ENCODE peak calls at places on chromosomes 4 and X, in four cellular contexts. U is HL-60, O is HCT116, V is sigmoid colon. K is an unnamed sample.

GRCh38 chrX:3143043-3143799 is 102.0 kb downstream of the ARSF start:
- DNase-seq in U (peak), V (no peak), O (peak), K (no peak)

GRCh38 chr4:145843148-145843547 is 95.5 kb downstream of the ZNF827 start:
- DNase-seq in O (no peak), V (no peak), U (no peak), K (no peak)

GRCh38 chr4:148043990-148044645 is 312.2 kb downstream of the ARHGAP10 start:
- DNase-seq in V (peak), U (no peak), O (no peak), K (no peak)

GRCh38 chrX:9657590-9658256 is 107.9 kb downstream of the GPR143 start:
- DNase-seq in U (no peak), V (no peak), O (no peak), K (no peak)

GRCh38 chrX:2576793-2577192 is 76.0 kb upstream of the DHRSX start:
- DNase-seq in U (no peak), V (no peak), O (peak), K (no peak)

GRCh38 chrX:39577976-39578962 is 519.5 kb downstream of the BCOR start:
- DNase-seq in V (no peak), U (no peak), O (no peak), K (no peak)

GRCh38 chr4:15077969-15078368 is 75.7 kb downstream of the CPEB2 start:
- DNase-seq in U (peak), V (no peak), O (no peak), K (no peak)

GRCh38 chrX:10156199-10157031 is at the start of gene CLCN4:
- DNase-seq in U (peak), O (peak), V (peak), K (no peak)

GRCh38 chr4:69984030-69984443 is 11.7 kb upstream of the STATH start:
- DNase-seq in U (no peak), V (peak), O (no peak), K (no peak)

GRCh38 chr4:122705035-122705434 is 27.5 kb upstream of the BBS12 start:
- DNase-seq in O (no peak), V (no peak), U (no peak), K (no peak)

GRCh38 chr4:90825849-90826248 is 698.7 kb downstream of the CCSER1 start:
- DNase-seq in V (no peak), O (no peak), U (no peak), K (no peak)

GRCh38 chr4:48706741-48707140 is 73.3 kb downstream of the FRYL start:
- DNase-seq in O (no peak), U (no peak), V (no peak), K (no peak)

GRCh38 chr4:45662996-45663395 is 460.9 kb downstream of the GABRG1 start:
- DNase-seq in U (no peak), O (no peak), V (no peak), K (no peak)

GRCh38 chr4:177441061-177441802 is 1.0 kb downstream of the AGA start:
- DNase-seq in U (peak), V (no peak), O (no peak), K (no peak)

GRCh38 chrX:75229774-75230173 is 44.1 kb upstream of the UPRT start:
- DNase-seq in V (no peak), O (no peak), U (no peak), K (no peak)

GRCh38 chr4:139027771-139028170 is 12.2 kb downstream of the NOCT start:
- DNase-seq in O (no peak), U (no peak), V (no peak), K (no peak)

GRCh38 chr4:48033825-48034413 is 17.3 kb downstream of the NIPAL1 start:
- DNase-seq in O (peak), V (no peak), U (no peak), K (no peak)

GRCh38 chrX:23365541-23365940 is 30.9 kb downstream of the PTCHD1 start:
- DNase-seq in V (no peak), U (no peak), O (no peak), K (no peak)

GRCh38 chr4:89739589-89739988 is 97.4 kb downstream of the SNCA start:
- DNase-seq in O (no peak), V (no peak), U (no peak), K (no peak)

GRCh38 chrX:102341867-102342266 is 94.9 kb downstream of the NXF2 start:
- DNase-seq in O (no peak), V (no peak), U (no peak), K (no peak)

GRCh38 chrX:39759526-39760224 is 338.1 kb downstream of the BCOR start:
- DNase-seq in V (peak), O (no peak), U (no peak), K (peak)

GRCh38 chr4:140935259-140935658 is 179.1 kb upstream of the TBC1D9 start:
- DNase-seq in U (no peak), O (no peak), V (peak), K (no peak)

GRCh38 chr4:174592256-174592984 is 70.1 kb upstream of the HPGD start:
- DNase-seq in V (no peak), U (no peak), O (no peak), K (no peak)

GRCh38 chr4:133969202-133969873 is 232.3 kb downstream of the PABPC4L start:
- DNase-seq in U (no peak), V (no peak), O (no peak), K (no peak)

GRCh38 chr4:185145572-185145971 is 2.5 kb downstream of the SLC25A4 start:
- DNase-seq in U (no peak), V (peak), O (no peak), K (peak)

GRCh38 chr4:104641427-104641826 is 146.7 kb upstream of the CXXC4 start:
- DNase-seq in V (no peak), O (no peak), U (no peak), K (no peak)

GRCh38 chr4:152564336-152564735 is 28.4 kb upstream of the FBXW7 start:
- DNase-seq in O (no peak), V (no peak), U (no peak), K (no peak)

GRCh38 chr4:126404549-126404948 is 1089.8 kb downstream of the FAT4 start:
- DNase-seq in U (no peak), O (no peak), V (no peak), K (no peak)

GRCh38 chrX:12426420-12426819 is 288.1 kb downstream of the FRMPD4 start:
- DNase-seq in O (no peak), U (no peak), V (no peak), K (no peak)

GRCh38 chr4:53075162-53075785 is 213.2 kb downstream of the RASL11B start:
- DNase-seq in U (no peak), V (no peak), O (no peak), K (no peak)

GRCh38 chrX:25737540-25737939 is 400.6 kb upstream of the MAGEB18 start:
- DNase-seq in U (no peak), O (no peak), V (no peak), K (no peak)

DNA sequence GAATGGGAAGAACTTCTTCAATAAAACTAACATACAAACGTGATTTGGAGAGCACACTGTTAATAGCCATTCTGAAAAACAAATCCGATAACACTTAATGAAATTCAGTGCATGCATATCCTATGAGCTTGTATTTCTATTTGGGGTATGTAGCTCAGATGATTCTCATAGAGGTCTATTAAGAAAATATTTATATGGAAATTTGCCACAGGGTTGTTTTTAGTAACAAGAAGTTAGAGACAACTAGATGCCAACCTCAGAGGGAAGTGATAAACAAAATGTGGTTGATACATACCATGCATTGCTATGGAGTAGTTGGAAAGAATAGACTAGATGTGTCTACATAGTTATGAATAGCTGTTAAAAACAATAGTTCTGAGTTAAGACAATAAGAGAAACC is 395.8 kb upstream of the MAGEB18 start:
- DNase-seq in V (no peak), U (no peak), O (no peak), K (no peak)
- TF ChIP-seq CTCF in V (no peak), U (no peak), O (no peak), K (no peak)

GRCh38 chr4:1854752-1855151 is 1.2 kb downstream of the LETM1 start:
- DNase-seq in O (no peak), U (no peak), V (no peak), K (no peak)

GRCh38 chr4:1851575-1852415 is 4.2 kb downstream of the LETM1 start:
- DNase-seq in V (no peak), O (no peak), U (no peak), K (no peak)

GRCh38 chr4:1855334-1856070 is 454 bp downstream of the LETM1 start:
- DNase-seq in V (peak), U (no peak), O (no peak), K (no peak)

GRCh38 chr4:1851160-1851559 is 4.8 kb downstream of the LETM1 start:
- DNase-seq in O (no peak), U (no peak), V (no peak), K (no peak)

DNA sequence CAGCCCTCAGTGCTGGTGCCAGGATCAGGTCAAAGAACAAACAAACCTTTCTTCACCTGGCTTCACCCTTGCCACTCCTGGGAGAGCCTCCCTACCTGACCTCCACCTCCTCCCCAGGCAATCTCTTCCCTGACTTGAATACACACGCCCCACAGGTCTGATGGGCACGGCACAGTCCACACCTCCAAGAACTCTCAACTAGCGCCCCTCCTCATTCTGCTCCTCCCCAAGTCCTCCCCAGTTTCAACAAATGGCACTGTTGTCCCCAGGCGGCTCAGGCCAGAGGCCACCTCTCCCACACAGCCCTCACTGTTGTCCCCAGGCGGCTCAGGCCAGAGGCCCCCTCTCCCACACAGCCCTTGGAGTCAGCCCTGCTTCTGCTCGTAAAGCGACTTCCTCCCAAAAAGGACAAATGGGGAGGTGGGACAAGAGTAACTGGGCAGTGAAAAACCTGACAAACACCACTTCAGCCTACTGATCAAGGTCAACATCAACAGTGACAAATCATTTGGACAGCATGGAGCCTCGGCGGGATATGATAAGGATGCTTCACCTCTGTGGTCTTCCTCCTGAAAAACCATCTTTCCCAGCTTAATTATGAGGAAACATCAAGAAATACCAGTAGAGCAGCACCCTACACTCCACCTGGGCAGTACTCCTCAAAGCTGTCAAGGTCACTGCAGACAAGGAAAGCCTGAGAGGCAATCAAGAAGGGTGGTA is 2.9 kb downstream of the LETM1 start:
- DNase-seq in O (no peak), V (no peak), U (no peak), K (no peak)
- H3K27ac ChIP-seq in O (peak), V (no peak), U (no peak), K (no peak)

GRCh38 chr4:111798840-111799239 is 346.4 kb upstream of the FAM241A start:
- DNase-seq in U (no peak), V (no peak), O (no peak), K (no peak)
- TF ChIP-seq CTCF in U (no peak), V (no peak), O (peak), K (no peak)

GRCh38 chr4:38385286-38386010 is 278.6 kb upstream of the KLF3 start:
- DNase-seq in V (no peak), O (no peak), U (no peak), K (no peak)
- H3K27ac ChIP-seq in V (peak), O (no peak), U (no peak), K (no peak)

GRCh38 chr4:85756938-85757337 is 282.0 kb downstream of the ARHGAP24 start:
- DNase-seq in O (no peak), U (no peak), V (no peak), K (no peak)
- TF ChIP-seq CTCF in O (peak), U (no peak), V (no peak), K (no peak)

GRCh38 chrX:132858018-132858417 is 100.4 kb downstream of the HS6ST2 start:
- DNase-seq in U (no peak), O (no peak), V (no peak), K (no peak)
- H3K27ac ChIP-seq in U (no peak), O (no peak), V (no peak), K (no peak)

DNA sequence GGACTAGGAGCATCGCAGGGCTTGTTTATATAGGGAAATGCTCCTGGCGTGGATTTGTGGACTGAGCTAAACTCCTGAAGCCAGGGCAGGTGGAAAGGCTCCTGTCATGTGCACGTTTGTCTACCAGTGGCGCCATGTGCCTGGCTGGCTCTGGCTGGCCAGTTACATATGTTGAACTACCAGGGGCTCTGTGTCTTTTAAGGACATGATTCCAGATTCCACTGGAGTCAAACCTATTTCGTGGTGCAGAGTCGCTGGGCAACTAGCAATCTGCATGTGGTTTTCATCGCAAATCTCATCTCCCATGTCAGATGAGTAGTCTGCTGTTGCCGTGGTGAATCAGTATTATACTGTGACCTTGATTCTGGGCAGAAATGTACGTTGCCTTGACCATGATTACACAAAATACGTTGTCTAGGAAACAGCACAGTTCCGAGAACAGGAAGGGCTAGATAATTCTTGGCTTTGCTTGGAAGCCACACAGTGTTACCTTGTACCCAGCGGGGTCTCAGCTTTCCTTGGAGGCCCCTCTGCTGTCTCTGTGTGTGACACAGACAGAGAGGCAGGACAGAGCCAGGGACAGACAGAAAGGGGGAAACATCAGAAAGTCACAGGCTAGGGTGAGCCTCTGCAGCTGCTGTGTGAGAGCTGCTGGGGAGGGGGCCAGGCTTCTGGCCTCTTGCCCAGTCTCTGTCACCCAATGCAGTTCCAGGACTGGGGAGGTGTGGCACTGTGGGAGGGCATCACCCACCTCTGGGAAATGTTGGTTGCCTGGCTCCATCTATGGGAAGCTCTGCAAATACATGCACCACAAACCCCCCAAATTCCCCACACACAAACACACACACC is 19.2 kb downstream of the PNMA6E start:
- DNase-seq in U (no peak), O (no peak), V (no peak), K (peak)
- TF ChIP-seq CTCF in U (no peak), O (no peak), V (no peak), K (no peak)

GRCh38 chr4:168794881-168795280 is 215.2 kb downstream of the CBR4 start:
- DNase-seq in U (no peak), V (no peak), O (no peak), K (peak)
- H3K27ac ChIP-seq in U (no peak), V (no peak), O (no peak), K (no peak)

GRCh38 chr4:24862073-24862751 is 50.6 kb downstream of the CCDC149 start:
- DNase-seq in O (no peak), U (no peak), V (no peak), K (no peak)
- TF ChIP-seq CTCF in O (no peak), U (no peak), V (no peak), K (no peak)

GRCh38 chrX:85620466-85620865 is 241.0 kb upstream of the POF1B start:
- DNase-seq in U (no peak), V (no peak), O (no peak), K (no peak)
- H3K27ac ChIP-seq in U (no peak), V (no peak), O (no peak), K (no peak)

K was measured in coronary artery.